ENCODE peak calls at places on chromosomes 7 and 10, in ten cellular contexts. N is activated CD4-positive, alpha-beta T cell treated with anti-CD3 and anti-CD28 coated beads for 4 hours; A is H9; I is heart left ventricle; E is CD8-positive, alpha-beta memory T cell; H is NCI-H1930; J is mucosa of descending colon; G is AG04449; O is mesendoderm; S is effector CD4-positive, alpha-beta T cell. T is an unnamed sample.

GRCh38 chr10:23051855-23052309 is 43.5 kb upstream of the MSRB2 start:
- DNase-seq in O (peak), N (no peak), S (no peak), H (no peak), J (no peak), I (no peak), E (no peak), G (no peak), A (no peak), T (no peak)

GRCh38 chr7:11625669-11626068 is 206.3 kb downstream of the THSD7A start:
- DNase-seq in H (no peak), G (no peak), O (peak), S (no peak), J (no peak), E (no peak), I (no peak), A (no peak), N (no peak), T (no peak)

GRCh38 chr7:98777051-98777450 is 92.8 kb downstream of the TMEM130 start:
- DNase-seq in G (no peak), O (no peak), S (no peak), N (no peak), E (no peak), J (no peak), H (no peak), I (no peak), A (no peak), T (no peak)

GRCh38 chr10:60810437-60811182 is 32.3 kb downstream of the CDK1 start:
- DNase-seq in J (no peak), I (no peak), A (no peak), O (no peak), E (no peak), S (no peak), H (no peak), G (no peak), N (no peak), T (peak)

GRCh38 chr7:120055300-120055699 is 217.7 kb upstream of the KCND2 start:
- DNase-seq in A (no peak), S (no peak), H (no peak), I (no peak), O (peak), N (no peak), E (no peak), J (no peak), G (peak), T (peak)

GRCh38 chr7:100137851-100138760 is 10.6 kb upstream of the LAMTOR4 start:
- DNase-seq in S (no peak), A (no peak), E (no peak), I (no peak), H (no peak), N (no peak), O (no peak), J (peak), G (no peak), T (no peak)

GRCh38 chr10:26765549-26765948 is 68.0 kb downstream of the PDSS1 start:
- DNase-seq in O (no peak), S (no peak), J (no peak), I (no peak), A (no peak), E (no peak), N (no peak), G (no peak), H (no peak), T (no peak)

GRCh38 chr10:24722131-24722675 is 1.5 kb downstream of the ARHGAP21 start:
- DNase-seq in G (no peak), N (no peak), S (no peak), O (peak), H (no peak), A (no peak), E (no peak), I (no peak), J (no peak), T (no peak)

GRCh38 chr10:102705531-102705930 is 8.7 kb downstream of the ARL3 start:
- DNase-seq in E (no peak), O (no peak), J (no peak), S (no peak), I (no peak), A (no peak), H (no peak), N (no peak), G (no peak), T (no peak)

GRCh38 chr7:129741743-129742213 is 130.3 kb downstream of the NRF1 start:
- DNase-seq in O (peak), N (no peak), J (no peak), E (no peak), S (no peak), I (no peak), A (no peak), G (no peak), H (peak), T (no peak)

GRCh38 chr7:76396039-76396732 is 13.3 kb downstream of the SSC4D start:
- DNase-seq in J (no peak), H (no peak), N (no peak), S (no peak), G (no peak), E (no peak), A (peak), O (peak), I (no peak), T (no peak)

GRCh38 chr7:158013085-158013668 is 574.4 kb downstream of the PTPRN2 start:
- DNase-seq in N (no peak), H (no peak), A (no peak), E (no peak), O (no peak), J (no peak), I (no peak), G (no peak), S (no peak), T (no peak)

GRCh38 chr7:43234968-43235367 is 122.5 kb downstream of the HECW1 start:
- DNase-seq in G (no peak), E (no peak), H (no peak), O (no peak), I (no peak), N (no peak), S (no peak), J (no peak), A (no peak), T (no peak)

GRCh38 chr10:93422121-93422520 is 60.0 kb downstream of the MYOF start:
- DNase-seq in J (no peak), I (no peak), O (no peak), H (no peak), N (no peak), A (no peak), E (no peak), G (no peak), S (no peak), T (no peak)

GRCh38 chr10:70352401-70353097 is 29.9 kb downstream of the LRRC20 start:
- DNase-seq in O (no peak), I (no peak), H (no peak), G (no peak), N (no peak), E (no peak), J (no peak), S (no peak), A (no peak), T (no peak)

GRCh38 chr10:78416031-78416800 is 382.6 kb downstream of the RPS24 start:
- DNase-seq in G (peak), J (no peak), E (no peak), S (no peak), O (no peak), A (peak), I (no peak), H (no peak), N (no peak), T (peak)

GRCh38 chr10:35466661-35467060 is 130.4 kb downstream of the CCNY start:
- DNase-seq in O (no peak), J (no peak), G (no peak), H (no peak), E (no peak), A (no peak), S (no peak), I (no peak), N (no peak), T (no peak)

GRCh38 chr10:132152896-132153580 is 33.7 kb upstream of the DPYSL4 start:
- DNase-seq in J (peak), I (peak), G (no peak), O (no peak), S (no peak), H (no peak), E (no peak), A (no peak), N (no peak), T (no peak)

GRCh38 chr7:116780966-116781365 is 81.4 kb upstream of the CAPZA2 start:
- DNase-seq in N (no peak), O (peak), G (no peak), I (no peak), E (no peak), A (peak), S (no peak), H (no peak), J (no peak), T (no peak)

GRCh38 chr7:24227068-24227467 is 56.9 kb upstream of the NPY start:
- DNase-seq in J (no peak), S (no peak), A (no peak), E (no peak), N (no peak), G (no peak), I (no peak), H (no peak), O (no peak), T (no peak)

GRCh38 chr10:88971668-88972067 is 18.9 kb upstream of the FAS start:
- DNase-seq in A (no peak), J (no peak), H (no peak), I (no peak), N (no peak), S (no peak), O (no peak), G (no peak), E (no peak), T (no peak)

GRCh38 chr10:110471566-110472139 is 26.1 kb upstream of the DUSP5 start:
- DNase-seq in E (no peak), O (no peak), J (no peak), H (no peak), I (no peak), G (no peak), A (no peak), S (no peak), N (no peak), T (no peak)

GRCh38 chr10:45811075-45811474 is 36.2 kb downstream of the AGAP4 start:
- DNase-seq in O (no peak), S (no peak), I (no peak), J (no peak), H (no peak), G (no peak), N (no peak), A (no peak), E (no peak), T (no peak)

GRCh38 chr10:71221586-71222202 is 9.3 kb downstream of the UNC5B start:
- DNase-seq in E (no peak), N (no peak), J (no peak), G (no peak), H (no peak), A (no peak), S (no peak), I (peak), O (no peak), T (no peak)

GRCh38 chr10:28873540-28873939 is 196.2 kb downstream of the BAMBI start:
- DNase-seq in A (no peak), E (no peak), I (no peak), G (no peak), J (peak), O (no peak), H (no peak), S (no peak), N (no peak), T (no peak)

T was measured in H4.